ENCODE peak calls at places on chromosomes 6 and 20, in four cellular contexts. One of them, this sample, is unnamed.

GRCh38 chr20:46928580-46929132 is 34.0 kb downstream of the EYA2 start:
- DNase-seq in HepG2: no peak
- DNase-seq in SK-N-SH: no peak
- DNase-seq in A549: no peak
- DNase-seq in this sample: no peak

GRCh38 chr6:33610779-33611421 is 10.2 kb upstream of the ITPR3 start:
- DNase-seq in HepG2: peak
- DNase-seq in SK-N-SH: peak
- DNase-seq in A549: no peak
- DNase-seq in this sample: no peak

GRCh38 chr6:154080434-154081189 is 41.6 kb downstream of the OPRM1 start:
- DNase-seq in HepG2: no peak
- DNase-seq in SK-N-SH: no peak
- DNase-seq in A549: no peak
- DNase-seq in this sample: no peak

GRCh38 chr6:107458687-107459282 is 579 bp downstream of the PDSS2 start:
- DNase-seq in HepG2: peak
- DNase-seq in SK-N-SH: no peak
- DNase-seq in A549: peak
- DNase-seq in this sample: peak

GRCh38 chr20:8152183-8152582 is 20.1 kb downstream of the PLCB1 start:
- DNase-seq in HepG2: no peak
- DNase-seq in SK-N-SH: no peak
- DNase-seq in A549: no peak
- DNase-seq in this sample: no peak

GRCh38 chr6:112357801-112358200 is 10.7 kb downstream of the RFPL4B start:
- DNase-seq in HepG2: no peak
- DNase-seq in SK-N-SH: no peak
- DNase-seq in A549: no peak
- DNase-seq in this sample: no peak

GRCh38 chr20:18004389-18005031 is 35.7 kb downstream of the MGME1 start:
- DNase-seq in HepG2: peak
- DNase-seq in SK-N-SH: no peak
- DNase-seq in A549: no peak
- DNase-seq in this sample: no peak

GRCh38 chr6:46011241-46012085 is 4.2 kb downstream of the CLIC5 start:
- DNase-seq in HepG2: peak
- DNase-seq in SK-N-SH: no peak
- DNase-seq in A549: no peak
- DNase-seq in this sample: peak

GRCh38 chr20:59771506-59772372 is 161.7 kb downstream of the SYCP2 start:
- DNase-seq in HepG2: no peak
- DNase-seq in SK-N-SH: no peak
- DNase-seq in A549: no peak
- DNase-seq in this sample: no peak

GRCh38 chr6:162999575-163000285 is 272.0 kb downstream of the PACRG start:
- DNase-seq in HepG2: no peak
- DNase-seq in SK-N-SH: no peak
- DNase-seq in A549: no peak
- DNase-seq in this sample: no peak

GRCh38 chr20:25218109-25218486 is 22.6 kb downstream of the ENTPD6 start:
- DNase-seq in HepG2: no peak
- DNase-seq in SK-N-SH: no peak
- DNase-seq in A549: no peak
- DNase-seq in this sample: no peak

GRCh38 chr6:157552171-157552747 is 171.3 kb downstream of the ZDHHC14 start:
- DNase-seq in HepG2: no peak
- DNase-seq in SK-N-SH: no peak
- DNase-seq in A549: no peak
- DNase-seq in this sample: no peak

GRCh38 chr6:134457941-134458340 is 140.0 kb upstream of the SGK1 start:
- DNase-seq in HepG2: no peak
- DNase-seq in SK-N-SH: no peak
- DNase-seq in A549: no peak
- DNase-seq in this sample: no peak

DNA sequence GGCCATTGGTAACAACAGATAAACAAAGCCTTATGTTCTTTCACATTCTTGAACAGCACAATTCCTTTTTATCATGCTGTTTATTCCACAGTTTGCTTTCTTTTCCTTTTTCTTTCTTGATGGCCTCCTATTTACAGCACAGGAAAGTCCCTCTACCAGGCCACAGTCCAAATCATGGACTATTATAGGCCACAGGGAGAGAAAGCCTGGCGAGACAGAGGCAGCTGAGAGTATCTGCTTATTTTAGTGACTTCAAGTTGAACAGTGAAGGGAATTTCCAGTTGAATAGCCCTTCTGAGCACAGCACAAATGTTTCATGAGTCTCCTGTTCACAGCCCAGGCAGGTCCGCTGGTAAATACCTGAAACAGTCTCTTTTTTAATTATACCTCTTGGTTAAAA is 263.7 kb upstream of the ARID1B start:
- DNase-seq in HepG2: no peak
- DNase-seq in SK-N-SH: no peak
- DNase-seq in A549: no peak
- DNase-seq in this sample: no peak
- TF ChIP-seq PBX3 in HepG2: no peak
- TF ChIP-seq PBX3 in SK-N-SH: no peak
- TF ChIP-seq PBX3 in A549: no peak
- TF ChIP-seq PBX3 in this sample: no peak

GRCh38 chr6:129280719-129281118 is 397.8 kb downstream of the LAMA2 start:
- DNase-seq in HepG2: no peak
- DNase-seq in SK-N-SH: no peak
- DNase-seq in A549: no peak
- DNase-seq in this sample: no peak
- TF ChIP-seq PBX3 in HepG2: no peak
- TF ChIP-seq PBX3 in SK-N-SH: no peak
- TF ChIP-seq PBX3 in A549: no peak
- TF ChIP-seq PBX3 in this sample: no peak

GRCh38 chr6:131060311-131060710 is 2.7 kb downstream of the EPB41L2 start:
- DNase-seq in HepG2: no peak
- DNase-seq in SK-N-SH: no peak
- DNase-seq in A549: no peak
- DNase-seq in this sample: no peak

GRCh38 chr6:131061771-131062160 is 1.3 kb downstream of the EPB41L2 start:
- DNase-seq in HepG2: no peak
- DNase-seq in SK-N-SH: no peak
- DNase-seq in A549: no peak
- DNase-seq in this sample: no peak

GRCh38 chr6:131058236-131058635 is 4.8 kb downstream of the EPB41L2 start:
- DNase-seq in HepG2: no peak
- DNase-seq in SK-N-SH: no peak
- DNase-seq in A549: no peak
- DNase-seq in this sample: no peak

GRCh38 chr6:131061041-131061770 is 1.8 kb downstream of the EPB41L2 start:
- DNase-seq in HepG2: peak
- DNase-seq in SK-N-SH: no peak
- DNase-seq in A549: no peak
- DNase-seq in this sample: no peak

GRCh38 chr6:131059486-131059885 is 3.6 kb downstream of the EPB41L2 start:
- DNase-seq in HepG2: no peak
- DNase-seq in SK-N-SH: no peak
- DNase-seq in A549: peak
- DNase-seq in this sample: no peak
- TF ChIP-seq PBX3 in HepG2: no peak
- TF ChIP-seq PBX3 in SK-N-SH: no peak
- TF ChIP-seq PBX3 in A549: no peak
- TF ChIP-seq PBX3 in this sample: no peak

GRCh38 chr20:62481441-62482135 is 5.8 kb upstream of the GATA5 start:
- DNase-seq in HepG2: no peak
- DNase-seq in SK-N-SH: no peak
- DNase-seq in A549: no peak
- DNase-seq in this sample: no peak
- TF ChIP-seq PBX3 in HepG2: no peak
- TF ChIP-seq PBX3 in SK-N-SH: no peak
- TF ChIP-seq PBX3 in A549: no peak
- TF ChIP-seq PBX3 in this sample: no peak

GRCh38 chr6:117137711-117138110 is 127.6 kb upstream of the VGLL2 start:
- DNase-seq in HepG2: no peak
- DNase-seq in SK-N-SH: no peak
- DNase-seq in A549: no peak
- DNase-seq in this sample: no peak
- TF ChIP-seq PBX3 in HepG2: no peak
- TF ChIP-seq PBX3 in SK-N-SH: no peak
- TF ChIP-seq PBX3 in A549: no peak
- TF ChIP-seq PBX3 in this sample: no peak

GRCh38 chr20:45905505-45906079 is 6.4 kb downstream of the PLTP start:
- DNase-seq in HepG2: peak
- DNase-seq in SK-N-SH: no peak
- DNase-seq in A549: peak
- DNase-seq in this sample: no peak

GRCh38 chr20:45907219-45907948 is 4.6 kb downstream of the PLTP start:
- DNase-seq in HepG2: no peak
- DNase-seq in SK-N-SH: no peak
- DNase-seq in A549: no peak
- DNase-seq in this sample: no peak

GRCh38 chr20:45909336-45909808 is 2.6 kb downstream of the PLTP start:
- DNase-seq in HepG2: peak
- DNase-seq in SK-N-SH: no peak
- DNase-seq in A549: no peak
- DNase-seq in this sample: no peak

GRCh38 chr20:45909817-45910669 is 1.9 kb downstream of the PLTP start:
- DNase-seq in HepG2: no peak
- DNase-seq in SK-N-SH: no peak
- DNase-seq in A549: no peak
- DNase-seq in this sample: no peak

GRCh38 chr20:45908086-45908485 is 3.9 kb downstream of the PLTP start:
- DNase-seq in HepG2: no peak
- DNase-seq in SK-N-SH: no peak
- DNase-seq in A549: no peak
- DNase-seq in this sample: no peak
- TF ChIP-seq PBX3 in HepG2: no peak
- TF ChIP-seq PBX3 in SK-N-SH: no peak
- TF ChIP-seq PBX3 in A549: no peak
- TF ChIP-seq PBX3 in this sample: no peak

GRCh38 chr6:21529431-21529830 is 64.1 kb upstream of the SOX4 start:
- DNase-seq in HepG2: no peak
- DNase-seq in SK-N-SH: no peak
- DNase-seq in A549: no peak
- DNase-seq in this sample: no peak

GRCh38 chr6:21523652-21524051 is 69.9 kb upstream of the SOX4 start:
- DNase-seq in HepG2: no peak
- DNase-seq in SK-N-SH: no peak
- DNase-seq in A549: no peak
- DNase-seq in this sample: no peak

GRCh38 chr6:21527731-21528130 is 65.8 kb upstream of the SOX4 start:
- DNase-seq in HepG2: no peak
- DNase-seq in SK-N-SH: no peak
- DNase-seq in A549: no peak
- DNase-seq in this sample: no peak

GRCh38 chr6:21522773-21523490 is 70.6 kb upstream of the SOX4 start:
- DNase-seq in HepG2: no peak
- DNase-seq in SK-N-SH: peak
- DNase-seq in A549: peak
- DNase-seq in this sample: no peak

DNA sequence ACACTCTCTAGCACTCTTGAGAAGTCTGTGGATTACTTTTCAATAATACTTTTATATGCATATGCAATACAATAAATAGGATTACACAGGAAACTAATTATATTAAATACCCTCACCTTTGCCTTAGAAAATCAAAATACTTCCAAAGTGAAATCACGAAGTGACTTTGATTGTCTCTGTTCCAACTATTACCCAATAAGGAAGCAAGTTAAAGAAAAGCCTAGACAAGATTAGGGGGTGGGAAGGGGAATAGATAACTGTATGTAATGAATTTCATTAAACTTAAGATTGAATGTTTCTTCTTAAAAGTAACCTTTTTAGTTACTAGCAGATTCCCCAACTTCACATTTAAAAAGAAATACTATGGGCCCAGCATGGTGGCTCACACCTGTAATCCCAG is 66.6 kb upstream of the SOX4 start:
- DNase-seq in HepG2: no peak
- DNase-seq in SK-N-SH: no peak
- DNase-seq in A549: no peak
- DNase-seq in this sample: no peak
- TF ChIP-seq PBX3 in HepG2: no peak
- TF ChIP-seq PBX3 in SK-N-SH: no peak
- TF ChIP-seq PBX3 in A549: no peak
- TF ChIP-seq PBX3 in this sample: no peak

GRCh38 chr6:12909828-12910227 is 193.3 kb downstream of the PHACTR1 start:
- DNase-seq in HepG2: no peak
- DNase-seq in SK-N-SH: no peak
- DNase-seq in A549: no peak
- DNase-seq in this sample: no peak

GRCh38 chr6:12916001-12916400 is 199.4 kb downstream of the PHACTR1 start:
- DNase-seq in HepG2: no peak
- DNase-seq in SK-N-SH: no peak
- DNase-seq in A549: no peak
- DNase-seq in this sample: no peak

DNA sequence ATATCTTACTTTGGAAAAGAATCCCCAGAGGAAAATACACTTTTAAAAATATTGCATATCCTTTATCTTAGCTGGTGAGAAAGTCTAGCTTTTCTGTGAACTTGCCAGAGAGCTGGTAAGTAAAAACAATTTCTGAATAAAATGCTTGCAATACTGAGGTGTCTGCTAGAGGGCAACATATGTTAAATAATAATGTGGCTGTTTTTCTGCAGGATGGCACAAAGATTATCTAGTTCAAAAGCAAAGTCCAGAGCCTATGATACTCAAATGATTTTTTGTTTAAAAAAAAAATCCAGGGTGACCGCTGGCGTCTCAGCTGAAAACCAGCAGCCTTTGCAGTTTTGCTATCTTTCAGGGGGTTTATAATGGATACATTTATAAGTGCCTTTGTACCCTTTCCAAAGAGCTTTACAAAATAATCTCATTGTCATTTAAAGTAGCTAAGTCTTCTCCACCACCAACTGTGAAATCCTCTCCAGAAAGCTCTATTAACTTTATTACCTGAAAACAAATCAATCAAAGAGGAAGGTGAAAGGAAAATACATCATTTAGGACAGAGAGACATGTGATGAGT is 194.9 kb downstream of the PHACTR1 start:
- DNase-seq in HepG2: peak
- DNase-seq in SK-N-SH: peak
- DNase-seq in A549: peak
- DNase-seq in this sample: no peak
- TF ChIP-seq PBX3 in HepG2: no peak
- TF ChIP-seq PBX3 in SK-N-SH: no peak
- TF ChIP-seq PBX3 in A549: no peak
- TF ChIP-seq PBX3 in this sample: no peak

GRCh38 chr6:57242505-57242904 is 20.4 kb upstream of the RAB23 start:
- DNase-seq in HepG2: peak
- DNase-seq in SK-N-SH: no peak
- DNase-seq in A549: peak
- DNase-seq in this sample: no peak
- TF ChIP-seq PBX3 in HepG2: no peak
- TF ChIP-seq PBX3 in SK-N-SH: no peak
- TF ChIP-seq PBX3 in A549: no peak
- TF ChIP-seq PBX3 in this sample: no peak